ENCODE peak calls at places on chromosome 22, in eight cellular contexts. One of them, this sample, is unnamed.

GRCh38 chr22:38034278-38034882 is 22.8 kb upstream of the PICK1 start:
- DNase-seq in mucosa of descending colon: peak
- DNase-seq in GM03348: peak
- DNase-seq in iPS-NIHi11: peak
- DNase-seq in ELR: peak
- DNase-seq in amniotic stem cell: peak
- DNase-seq in tibial nerve: no peak
- DNase-seq in kidney: peak
- DNase-seq in this sample: peak

GRCh38 chr22:27749597-27750225 is 51.8 kb downstream of the MN1 start:
- DNase-seq in mucosa of descending colon: no peak
- DNase-seq in GM03348: peak
- DNase-seq in iPS-NIHi11: no peak
- DNase-seq in ELR: peak
- DNase-seq in amniotic stem cell: no peak
- DNase-seq in tibial nerve: no peak
- DNase-seq in kidney: no peak
- DNase-seq in this sample: peak

GRCh38 chr22:28977481-28977971 is 84.1 kb downstream of the C22orf31 start:
- DNase-seq in mucosa of descending colon: no peak
- DNase-seq in GM03348: peak
- DNase-seq in iPS-NIHi11: no peak
- DNase-seq in ELR: no peak
- DNase-seq in amniotic stem cell: no peak
- DNase-seq in tibial nerve: no peak
- DNase-seq in kidney: no peak
- DNase-seq in this sample: no peak

GRCh38 chr22:46023558-46023981 is 46.6 kb upstream of the WNT7B start:
- DNase-seq in mucosa of descending colon: no peak
- DNase-seq in GM03348: no peak
- DNase-seq in iPS-NIHi11: no peak
- DNase-seq in ELR: peak
- DNase-seq in amniotic stem cell: no peak
- DNase-seq in tibial nerve: no peak
- DNase-seq in kidney: peak
- DNase-seq in this sample: peak

GRCh38 chr22:47086596-47087248 is 324.3 kb downstream of the TBC1D22A start:
- DNase-seq in mucosa of descending colon: no peak
- DNase-seq in GM03348: no peak
- DNase-seq in iPS-NIHi11: no peak
- DNase-seq in ELR: no peak
- DNase-seq in amniotic stem cell: no peak
- DNase-seq in tibial nerve: no peak
- DNase-seq in kidney: no peak
- DNase-seq in this sample: no peak

GRCh38 chr22:37048133-37048532 is 3.4 kb upstream of the KCTD17 start:
- DNase-seq in mucosa of descending colon: no peak
- DNase-seq in GM03348: peak
- DNase-seq in iPS-NIHi11: no peak
- DNase-seq in ELR: no peak
- DNase-seq in amniotic stem cell: no peak
- DNase-seq in tibial nerve: no peak
- DNase-seq in kidney: no peak
- DNase-seq in this sample: no peak

GRCh38 chr22:47376322-47376700 is 613.9 kb downstream of the TBC1D22A start:
- DNase-seq in mucosa of descending colon: no peak
- DNase-seq in GM03348: no peak
- DNase-seq in iPS-NIHi11: no peak
- DNase-seq in ELR: no peak
- DNase-seq in amniotic stem cell: no peak
- DNase-seq in tibial nerve: no peak
- DNase-seq in kidney: no peak
- DNase-seq in this sample: peak

GRCh38 chr22:42662114-42663021 is 13.2 kb upstream of the CYB5R3 start:
- DNase-seq in mucosa of descending colon: peak
- DNase-seq in GM03348: peak
- DNase-seq in iPS-NIHi11: peak
- DNase-seq in ELR: peak
- DNase-seq in amniotic stem cell: peak
- DNase-seq in tibial nerve: peak
- DNase-seq in kidney: peak
- DNase-seq in this sample: peak

GRCh38 chr22:49925525-49926128 is 7.2 kb downstream of the CRELD2 start:
- DNase-seq in mucosa of descending colon: peak
- DNase-seq in GM03348: no peak
- DNase-seq in iPS-NIHi11: no peak
- DNase-seq in ELR: no peak
- DNase-seq in amniotic stem cell: no peak
- DNase-seq in tibial nerve: no peak
- DNase-seq in kidney: peak
- DNase-seq in this sample: no peak

GRCh38 chr22:33296941-33297340 is 238.8 kb upstream of the SYN3 start:
- DNase-seq in mucosa of descending colon: no peak
- DNase-seq in GM03348: no peak
- DNase-seq in iPS-NIHi11: no peak
- DNase-seq in ELR: no peak
- DNase-seq in amniotic stem cell: no peak
- DNase-seq in tibial nerve: no peak
- DNase-seq in kidney: no peak
- DNase-seq in this sample: no peak

GRCh38 chr22:29380856-29381255 is 7.5 kb downstream of the AP1B1 start:
- DNase-seq in mucosa of descending colon: no peak
- DNase-seq in GM03348: no peak
- DNase-seq in iPS-NIHi11: no peak
- DNase-seq in ELR: no peak
- DNase-seq in amniotic stem cell: no peak
- DNase-seq in tibial nerve: no peak
- DNase-seq in kidney: no peak
- DNase-seq in this sample: no peak

GRCh38 chr22:49972163-49973017 is 11.8 kb downstream of the PIM3 start:
- DNase-seq in mucosa of descending colon: peak
- DNase-seq in GM03348: no peak
- DNase-seq in iPS-NIHi11: peak
- DNase-seq in ELR: no peak
- DNase-seq in amniotic stem cell: no peak
- DNase-seq in tibial nerve: no peak
- DNase-seq in kidney: peak
- DNase-seq in this sample: peak

GRCh38 chr22:26894766-26895485 is 237.5 kb downstream of the MIAT start:
- DNase-seq in mucosa of descending colon: no peak
- DNase-seq in GM03348: peak
- DNase-seq in iPS-NIHi11: no peak
- DNase-seq in ELR: peak
- DNase-seq in amniotic stem cell: peak
- DNase-seq in tibial nerve: no peak
- DNase-seq in kidney: no peak
- DNase-seq in this sample: no peak

GRCh38 chr22:36743591-36744412 is 32.1 kb downstream of the IFT27 start:
- DNase-seq in mucosa of descending colon: no peak
- DNase-seq in GM03348: no peak
- DNase-seq in iPS-NIHi11: no peak
- DNase-seq in ELR: no peak
- DNase-seq in amniotic stem cell: no peak
- DNase-seq in tibial nerve: no peak
- DNase-seq in kidney: peak
- DNase-seq in this sample: no peak

GRCh38 chr22:46053563-46054090 is 76.7 kb upstream of the WNT7B start:
- DNase-seq in mucosa of descending colon: peak
- DNase-seq in GM03348: peak
- DNase-seq in iPS-NIHi11: no peak
- DNase-seq in ELR: peak
- DNase-seq in amniotic stem cell: no peak
- DNase-seq in tibial nerve: no peak
- DNase-seq in kidney: peak
- DNase-seq in this sample: peak

GRCh38 chr22:42321908-42322561 is 51.6 kb upstream of the TCF20 start:
- DNase-seq in mucosa of descending colon: no peak
- DNase-seq in GM03348: no peak
- DNase-seq in iPS-NIHi11: no peak
- DNase-seq in ELR: no peak
- DNase-seq in amniotic stem cell: no peak
- DNase-seq in tibial nerve: no peak
- DNase-seq in kidney: no peak
- DNase-seq in this sample: no peak

GRCh38 chr22:39343259-39344045 is 6.3 kb upstream of the SYNGR1 start:
- DNase-seq in mucosa of descending colon: no peak
- DNase-seq in GM03348: peak
- DNase-seq in iPS-NIHi11: peak
- DNase-seq in ELR: peak
- DNase-seq in amniotic stem cell: peak
- DNase-seq in tibial nerve: peak
- DNase-seq in kidney: no peak
- DNase-seq in this sample: peak

GRCh38 chr22:33221566-33221965 is 163.4 kb upstream of the SYN3 start:
- DNase-seq in mucosa of descending colon: no peak
- DNase-seq in GM03348: peak
- DNase-seq in iPS-NIHi11: no peak
- DNase-seq in ELR: no peak
- DNase-seq in amniotic stem cell: peak
- DNase-seq in tibial nerve: no peak
- DNase-seq in kidney: no peak
- DNase-seq in this sample: no peak

GRCh38 chr22:17257578-17257977 is 38.3 kb upstream of the ADA2 start:
- DNase-seq in mucosa of descending colon: no peak
- DNase-seq in GM03348: no peak
- DNase-seq in iPS-NIHi11: no peak
- DNase-seq in ELR: no peak
- DNase-seq in amniotic stem cell: no peak
- DNase-seq in tibial nerve: no peak
- DNase-seq in kidney: no peak
- DNase-seq in this sample: no peak

This sample was measured in lower lobe of right lung.